ENCODE peak calls at places on chromosomes 1 and 21, in seven cellular contexts. X is kidney epithelial cell, G is lower lobe of right lung, F is HCT116, S is psoas muscle, P is IMR-90, V is spleen. L is an unnamed sample. For H3K27me3, the result is how much of the 10 kb centered on the place peaks cover.

GRCh38 chr1:51445346-51446090 is 73.5 kb downstream of the EPS15 start:
- DNase-seq in X (no peak), G (no peak), F (no peak), S (no peak), P (peak), V (no peak), L (no peak)

GRCh38 chr1:205676597-205676996 is 3.7 kb downstream of the SLC45A3 start:
- DNase-seq in X (no peak), G (no peak), F (no peak), S (no peak), P (no peak), V (no peak), L (no peak)

GRCh38 chr1:58727363-58727762 is 27.5 kb upstream of the MYSM1 start:
- DNase-seq in X (peak), G (no peak), F (peak), S (no peak), P (peak), V (no peak), L (peak)

GRCh38 chr1:87673748-87674147 is 345.1 kb downstream of the LMO4 start:
- DNase-seq in X (no peak), G (no peak), F (no peak), S (no peak), P (no peak), V (no peak), L (no peak)

GRCh38 chr1:21232044-21232443 is 55.3 kb upstream of the EIF4G3 start:
- DNase-seq in X (no peak), G (no peak), F (peak), S (no peak), P (peak), V (no peak), L (peak)

GRCh38 chr1:46289976-46290375 is 13.4 kb downstream of the LRRC41 start:
- DNase-seq in X (no peak), G (no peak), F (no peak), S (no peak), P (peak), V (no peak), L (no peak)

GRCh38 chr1:226405411-226405988 is 2.4 kb downstream of the PARP1 start:
- DNase-seq in X (no peak), G (no peak), F (no peak), S (no peak), P (no peak), V (peak), L (no peak)

GRCh38 chr1:158972841-158973240 is 36.9 kb upstream of the IFI16 start:
- DNase-seq in X (no peak), G (no peak), F (no peak), S (no peak), P (peak), V (no peak), L (peak)

GRCh38 chr1:206472454-206472853 is 2.2 kb downstream of the IKBKE start:
- DNase-seq in X (no peak), G (peak), F (no peak), S (peak), P (peak), V (peak), L (peak)

GRCh38 chr1:17630048-17630830 is 90.7 kb downstream of the ARHGEF10L start:
- DNase-seq in X (no peak), G (peak), F (no peak), S (peak), P (no peak), V (no peak), L (no peak)

GRCh38 chr1:78279051-78279450 is 211.7 kb upstream of the PTGFR start:
- DNase-seq in X (peak), G (no peak), F (no peak), S (no peak), P (peak), V (no peak), L (peak)

GRCh38 chr1:53591924-53592323 is 132.7 kb downstream of the DMRTB1 start:
- DNase-seq in X (no peak), G (no peak), F (no peak), S (no peak), P (no peak), V (no peak), L (no peak)

GRCh38 chr1:54997711-54997986 is 1.1 kb upstream of the BSND start:
- DNase-seq in X (no peak), G (no peak), F (no peak), S (no peak), P (no peak), V (no peak), L (no peak)

GRCh38 chr1:26786437-26787380 is 1.0 kb upstream of the PIGV start:
- DNase-seq in X (no peak), G (peak), F (no peak), S (peak), P (peak), V (peak), L (no peak)

GRCh38 chr1:66648896-66649597 is 103.2 kb upstream of the DYNLT5 start:
- DNase-seq in X (no peak), G (peak), F (no peak), S (no peak), P (no peak), V (no peak), L (no peak)

GRCh38 chr1:15531003-15531402 is 4.4 kb downstream of the DNAJC16 start:
- DNase-seq in X (no peak), G (no peak), F (no peak), S (no peak), P (no peak), V (no peak), L (no peak)

GRCh38 chr1:154609398-154610380 is 1.7 kb upstream of the ADAR start:
- DNase-seq in X (no peak), G (no peak), F (peak), S (no peak), P (peak), V (no peak), L (peak)

GRCh38 chr1:234893725-234894630 is 234.7 kb downstream of the TOMM20 start:
- DNase-seq in X (no peak), G (no peak), F (no peak), S (no peak), P (peak), V (no peak), L (peak)

GRCh38 chr1:149884433-149885363 is 14.7 kb upstream of the BOLA1 start:
- DNase-seq in X (no peak), G (no peak), F (peak), S (no peak), P (peak), V (peak), L (peak)

GRCh38 chr21:33205476-33205875 is 24.3 kb upstream of the IFNAR2 start:
- DNase-seq in X (no peak), G (no peak), F (no peak), S (no peak), P (no peak), V (no peak), L (no peak)

GRCh38 chr1:193552274-193552673 is 365.9 kb upstream of the B3GALT2 start:
- DNase-seq in X (no peak), G (no peak), F (no peak), S (no peak), P (no peak), V (no peak), L (no peak)

GRCh38 chr1:183877321-183877720 is 72.4 kb downstream of the RGL1 start:
- DNase-seq in X (no peak), G (peak), F (no peak), S (peak), P (peak), V (no peak), L (no peak)

GRCh38 chr1:167756760-167757405 is 35.1 kb downstream of the MPZL1 start:
- DNase-seq in X (no peak), G (no peak), F (no peak), S (no peak), P (peak), V (no peak), L (no peak)

GRCh38 chr1:167631987-167632680 is 2.1 kb downstream of the RCSD1 start:
- DNase-seq in X (no peak), G (no peak), F (no peak), S (no peak), P (no peak), V (peak), L (no peak)

GRCh38 chr1:8424539-8425116 is 106.7 kb downstream of the SLC45A1 start:
- DNase-seq in X (no peak), G (peak), F (peak), S (peak), P (no peak), V (peak), L (peak)

GRCh38 chr1:170063109-170063826 is 11.2 kb downstream of the KIFAP3 start:
- DNase-seq in X (no peak), G (no peak), F (peak), S (no peak), P (peak), V (no peak), L (peak)

GRCh38 chr1:115838426-115838804 is 2.5 kb downstream of the NHLH2 start:
- DNase-seq in X (no peak), G (no peak), F (no peak), S (no peak), P (no peak), V (no peak), L (no peak)

GRCh38 chr1:8182034-8182761 is 135.7 kb upstream of the SLC45A1 start:
- DNase-seq in X (peak), G (peak), F (peak), S (no peak), P (peak), V (no peak), L (peak)

GRCh38 chr1:36257375-36257767 is 33.1 kb downstream of the THRAP3 start:
- DNase-seq in X (no peak), G (no peak), F (no peak), S (peak), P (no peak), V (no peak), L (peak)

GRCh38 chr1:178529364-178530036 is 16.6 kb downstream of the TEX35 start:
- DNase-seq in X (no peak), G (no peak), F (no peak), S (no peak), P (no peak), V (peak), L (peak)

GRCh38 chr21:28135646-28136045 is 857.0 kb downstream of the LTN1 start:
- DNase-seq in X (no peak), G (peak), F (no peak), S (no peak), P (no peak), V (no peak), L (no peak)

GRCh38 chr1:204359474-204360255 is at the start of gene PLEKHA6:
- DNase-seq in X (no peak), G (no peak), F (no peak), S (peak), P (peak), V (no peak), L (no peak)

GRCh38 chr1:21149862-21150432 is 26.8 kb downstream of the EIF4G3 start:
- DNase-seq in X (peak), G (no peak), F (peak), S (no peak), P (peak), V (no peak), L (peak)

GRCh38 chr1:51255331-51255730 is 19.3 kb downstream of the RNF11 start:
- DNase-seq in X (no peak), G (no peak), F (no peak), S (no peak), P (peak), V (no peak), L (no peak)

GRCh38 chr21:36661511-36662309 is 37.2 kb upstream of the SIM2 start:
- DNase-seq in X (no peak), G (no peak), F (peak), S (peak), P (peak), V (no peak), L (peak)
- TF ChIP-seq CTCF in X (peak), G (peak), F (peak), S (peak), P (peak), V (no peak), L (peak)

DNA sequence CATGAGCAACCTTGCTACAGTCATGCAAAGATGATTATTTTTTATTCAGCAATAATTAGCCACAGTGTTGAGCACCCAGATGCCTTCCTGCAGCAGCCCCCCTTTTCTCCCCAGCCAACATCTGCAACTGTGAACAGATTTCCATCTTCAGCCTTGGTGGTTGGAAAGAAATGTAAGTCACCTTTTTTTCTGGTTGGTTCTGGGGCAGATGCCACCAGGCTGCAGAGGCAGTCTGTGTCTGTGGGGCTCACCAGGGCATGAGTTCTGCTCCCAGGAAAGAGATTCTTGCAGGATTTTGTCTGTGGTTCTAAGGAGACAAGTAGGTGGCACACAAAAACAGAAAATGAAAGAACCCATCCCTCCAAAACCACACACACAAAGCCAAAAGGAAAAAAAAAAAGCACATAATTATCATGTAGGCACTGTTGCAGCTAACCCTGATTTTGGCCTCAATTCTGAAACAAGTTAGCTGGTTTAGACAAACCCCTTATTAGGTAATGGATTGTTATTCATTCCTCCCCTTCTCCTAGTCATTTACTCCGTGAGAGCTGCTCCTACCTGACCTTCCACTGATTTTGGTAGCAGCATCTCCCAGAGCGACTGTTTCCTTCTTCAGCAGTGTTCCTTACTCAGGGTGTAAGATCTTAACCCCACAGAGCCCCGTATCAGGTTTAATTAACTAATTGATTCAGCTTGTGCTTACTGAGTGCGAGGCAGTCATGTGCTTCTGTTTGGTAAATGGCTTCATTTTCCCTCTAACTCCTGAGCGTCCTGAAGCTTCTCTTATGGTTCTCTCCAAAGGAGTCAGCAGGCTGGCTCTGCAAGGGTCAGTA is 36.5 kb downstream of the GALNT2 start:
- DNase-seq in X (no peak), G (no peak), F (no peak), S (no peak), P (peak), V (no peak), L (no peak)
- H3K4me3 ChIP-seq in X (no peak), G (no peak), F (no peak), S (peak), P (no peak), V (no peak), L (no peak)

GRCh38 chr1:219882116-219882515 is 46.2 kb downstream of the SLC30A10 start:
- DNase-seq in X (no peak), G (no peak), F (no peak), S (no peak), P (no peak), V (no peak), L (no peak)

GRCh38 chr1:219871427-219872057 is 56.8 kb downstream of the SLC30A10 start:
- DNase-seq in X (no peak), G (no peak), F (no peak), S (no peak), P (no peak), V (no peak), L (no peak)

GRCh38 chr1:219875860-219876259 is 52.5 kb downstream of the SLC30A10 start:
- DNase-seq in X (no peak), G (no peak), F (no peak), S (no peak), P (no peak), V (no peak), L (no peak)

GRCh38 chr1:219880765-219881457 is 47.4 kb downstream of the SLC30A10 start:
- DNase-seq in X (no peak), G (no peak), F (no peak), S (no peak), P (no peak), V (no peak), L (no peak)

GRCh38 chr1:219876798-219877209 is 51.6 kb downstream of the SLC30A10 start:
- DNase-seq in X (no peak), G (no peak), F (peak), S (no peak), P (no peak), V (no peak), L (no peak)
- H3K27me3 ChIP-seq in X (under half), G (under half), F (under half), S (under half), P (under half), V (under half), L (under half)

GRCh38 chr1:119674835-119675289 is 26.8 kb upstream of the ZNF697 start:
- DNase-seq in X (no peak), G (no peak), F (peak), S (peak), P (peak), V (no peak), L (peak)
- TF ChIP-seq CTCF in X (peak), G (no peak), F (peak), S (no peak), P (no peak), V (peak), L (no peak)

GRCh38 chr21:42690586-42690985 is 37.2 kb downstream of the PDE9A start:
- DNase-seq in X (no peak), G (no peak), F (no peak), S (no peak), P (no peak), V (peak), L (no peak)
- H3K4me3 ChIP-seq in X (no peak), G (no peak), F (no peak), S (no peak), P (no peak), V (no peak), L (no peak)

GRCh38 chr21:18722193-18722592 is 318.6 kb upstream of the TMPRSS15 start:
- DNase-seq in X (no peak), G (no peak), F (no peak), S (no peak), P (no peak), V (no peak), L (no peak)

GRCh38 chr21:18711662-18712061 is 308.1 kb upstream of the TMPRSS15 start:
- DNase-seq in X (no peak), G (no peak), F (no peak), S (no peak), P (no peak), V (no peak), L (no peak)

GRCh38 chr21:18716578-18717138 is 313.1 kb upstream of the TMPRSS15 start:
- DNase-seq in X (no peak), G (no peak), F (no peak), S (no peak), P (no peak), V (no peak), L (no peak)
- H3K27me3 ChIP-seq in X (under half), G (under half), F (under half), S (under half), P (under half), V (under half), L (under half)

GRCh38 chr1:6440198-6441126 is 15.9 kb downstream of the ESPN start:
- DNase-seq in X (no peak), G (peak), F (no peak), S (no peak), P (peak), V (peak), L (no peak)
- TF ChIP-seq CTCF in X (no peak), G (peak), F (peak), S (no peak), P (peak), V (peak), L (peak)

L was measured in bronchial epithelial cell.